ENCODE peak calls at places on chromosomes 11 and 22, in seven cellular contexts. I, B, L, X, Z, O and A are unnamed samples.

GRCh38 chr11:8631395-8632110 is 37.5 kb upstream of the STK33 start:
- DNase-seq in I (no peak), B (no peak), L (no peak), X (no peak), Z (no peak), O (no peak), A (no peak)

GRCh38 chr11:39741066-39741465 is 1718.4 kb downstream of the LRRC4C start:
- DNase-seq in I (no peak), B (no peak), L (no peak), X (no peak), Z (no peak), O (no peak), A (no peak)

GRCh38 chr11:119316729-119317591 is at the start of gene MCAM:
- DNase-seq in I (no peak), B (no peak), L (no peak), X (peak; percentile 51), Z (peak; percentile 44), O (peak; percentile 95), A (peak; percentile 70)

GRCh38 chr11:68099474-68100405 is 21.4 kb downstream of the CHKA start:
- DNase-seq in I (no peak), B (no peak), L (no peak), X (no peak), Z (peak; percentile 85), O (no peak), A (peak; percentile 42)

GRCh38 chr22:17130199-17130598 is 9.0 kb upstream of the TMEM121B start:
- DNase-seq in I (no peak), B (no peak), L (no peak), X (no peak), Z (no peak), O (no peak), A (no peak)

GRCh38 chr22:19933328-19934241 is 8.0 kb upstream of the COMT start:
- DNase-seq in I (no peak), B (no peak), L (no peak), X (peak; percentile 39), Z (no peak), O (no peak), A (no peak)

GRCh38 chr11:61961570-61962212 is 5.7 kb downstream of the FTH1 start:
- DNase-seq in I (peak; percentile 76), B (peak; percentile 40), L (no peak), X (no peak), Z (peak; percentile 66), O (peak; percentile 88), A (no peak)

GRCh38 chr22:36409911-36410756 is 22.4 kb upstream of the MYH9 start:
- DNase-seq in I (peak; percentile 63), B (peak; percentile 50), L (peak; percentile 45), X (peak; percentile 99), Z (peak; percentile 96), O (no peak), A (peak; percentile 74)

GRCh38 chr22:28001171-28001835 is 82.2 kb upstream of the PITPNB start:
- DNase-seq in I (no peak), B (no peak), L (no peak), X (no peak), Z (no peak), O (no peak), A (no peak)

GRCh38 chr22:28426346-28427132 is 253.1 kb downstream of the TTC28 start:
- DNase-seq in I (no peak), B (no peak), L (no peak), X (no peak), Z (no peak), O (no peak), A (no peak)

GRCh38 chr11:61488651-61489291 is 19.8 kb upstream of the LRRC10B start:
- DNase-seq in I (no peak), B (no peak), L (no peak), X (no peak), Z (peak; percentile 94), O (no peak), A (no peak)

GRCh38 chr11:61542661-61543060 is 34.1 kb downstream of the LRRC10B start:
- DNase-seq in I (no peak), B (no peak), L (no peak), X (no peak), Z (no peak), O (no peak), A (no peak)

GRCh38 chr11:95586155-95586554 is 203.4 kb downstream of the FAM76B start:
- DNase-seq in I (no peak), B (no peak), L (no peak), X (no peak), Z (no peak), O (no peak), A (no peak)

GRCh38 chr11:95108159-95108611 is 18.5 kb downstream of the ENDOD1 start:
- DNase-seq in I (no peak), B (no peak), L (no peak), X (no peak), Z (peak; percentile 74), O (no peak), A (no peak)

GRCh38 chr22:35987994-35988393 is 40.6 kb downstream of the RBFOX2 start:
- DNase-seq in I (no peak), B (no peak), L (no peak), X (no peak), Z (no peak), O (no peak), A (no peak)

GRCh38 chr11:15119826-15120225 is 5.1 kb downstream of the INSC start:
- DNase-seq in I (no peak), B (no peak), L (no peak), X (no peak), Z (peak; percentile 37), O (no peak), A (no peak)

GRCh38 chr11:68312780-68313573 is 586 bp downstream of the LRP5 start:
- DNase-seq in I (no peak), B (no peak), L (no peak), X (peak; percentile 36), Z (no peak), O (no peak), A (peak; percentile 78)

GRCh38 chr11:13927496-13927895 is 35.0 kb upstream of the SPON1 start:
- DNase-seq in I (peak; percentile 59), B (no peak), L (no peak), X (no peak), Z (no peak), O (no peak), A (no peak)

GRCh38 chr11:86067230-86068137 is 1.4 kb downstream of the PICALM start:
- DNase-seq in I (no peak), B (no peak), L (no peak), X (no peak), Z (peak; percentile 73), O (no peak), A (peak; percentile 14)

GRCh38 chr11:127998421-127998820 is 588.9 kb downstream of the ETS1 start:
- DNase-seq in I (no peak), B (no peak), L (no peak), X (no peak), Z (no peak), O (no peak), A (no peak)

GRCh38 chr11:72091292-72091691 is 10.6 kb downstream of the LRRC51 start:
- DNase-seq in I (peak; percentile 72), B (peak; percentile 23), L (no peak), X (peak; percentile 31), Z (peak; percentile 82), O (no peak), A (peak; percentile 79)

GRCh38 chr11:77821349-77821851 is 456 bp downstream of the AAMDC start:
- DNase-seq in I (no peak), B (peak; percentile 9), L (no peak), X (peak; percentile 44), Z (no peak), O (peak; percentile 78), A (peak; percentile 22)

GRCh38 chr11:76763573-76764348 is 19.4 kb upstream of the TSKU start:
- DNase-seq in I (peak; percentile 62), B (no peak), L (no peak), X (no peak), Z (no peak), O (no peak), A (no peak)

GRCh38 chr11:1104411-1105182 is 29.9 kb downstream of the MUC2 start:
- DNase-seq in I (no peak), B (no peak), L (no peak), X (no peak), Z (no peak), O (no peak), A (no peak)

GRCh38 chr11:124950606-124951330 is 3.2 kb upstream of the CCDC15 start:
- DNase-seq in I (no peak), B (no peak), L (no peak), X (no peak), Z (no peak), O (no peak), A (no peak)

GRCh38 chr11:34331329-34331728 is 26.5 kb downstream of the ABTB2 start:
- DNase-seq in I (no peak), B (no peak), L (no peak), X (peak; percentile 70), Z (peak; percentile 78), O (no peak), A (no peak)

GRCh38 chr22:17476838-17477237 is 86.5 kb upstream of the SLC25A18 start:
- DNase-seq in I (no peak), B (no peak), L (no peak), X (peak; percentile 0), Z (no peak), O (no peak), A (no peak)

GRCh38 chr11:21588754-21589153 is 604.1 kb upstream of the ANO5 start:
- DNase-seq in I (no peak), B (no peak), L (no peak), X (no peak), Z (no peak), O (no peak), A (no peak)

GRCh38 chr11:15374418-15374817 is 259.7 kb downstream of the INSC start:
- DNase-seq in I (no peak), B (no peak), L (no peak), X (no peak), Z (no peak), O (no peak), A (no peak)

GRCh38 chr22:22201185-22201924 is 43.2 kb upstream of the VPREB1 start:
- DNase-seq in I (no peak), B (no peak), L (no peak), X (no peak), Z (peak; percentile 20), O (no peak), A (peak; percentile 81)

GRCh38 chr22:25754527-25755202 is 12.7 kb downstream of the MYO18B start:
- DNase-seq in I (no peak), B (no peak), L (no peak), X (no peak), Z (no peak), O (peak; percentile 97), A (no peak)

GRCh38 chr22:36123673-36124630 is 36.6 kb downstream of the APOL3 start:
- DNase-seq in I (peak; percentile 91), B (peak; percentile 66), L (peak; percentile 59), X (peak; percentile 90), Z (peak; percentile 91), O (peak; percentile 96), A (peak; percentile 89)

GRCh38 chr22:50314455-50315288 is 7.2 kb upstream of the PLXNB2 start:
- DNase-seq in I (no peak), B (no peak), L (no peak), X (no peak), Z (peak; percentile 55), O (no peak), A (peak; percentile 92)

GRCh38 chr11:64457416-64458010 is 98.6 kb downstream of the RPS6KA4 start:
- DNase-seq in I (peak; percentile 21), B (no peak), L (no peak), X (no peak), Z (no peak), O (peak; percentile 64), A (no peak)